ENCODE peak calls at places on chromosomes 7 and 10, in seven cellular contexts. H is IMR-90, T is neuronal stem cell, V is trophoblast cell, L is H1, C is mesendoderm, P is H9. R is an unnamed sample. For H3K4me1, the result is how much of the 10 kb centered on the place peaks cover.

GRCh38 chr7:36781011-36781738 is 56.9 kb upstream of the AOAH start:
- DNase-seq in H (no peak), T (no peak), V (no peak), L (no peak), C (no peak), P (no peak), R (no peak)

GRCh38 chr7:145903658-145904057 is 212.9 kb upstream of the CNTNAP2 start:
- DNase-seq in H (no peak), T (no peak), V (no peak), L (no peak), C (no peak), P (no peak), R (no peak)

GRCh38 chr10:4543943-4544540 is 282.0 kb upstream of the AKR1E2 start:
- DNase-seq in H (no peak), T (no peak), V (no peak), L (no peak), C (no peak), P (no peak), R (no peak)

GRCh38 chr10:67539312-67539711 is 156.7 kb downstream of the CTNNA3 start:
- DNase-seq in H (peak), T (no peak), V (no peak), L (no peak), C (no peak), P (no peak), R (no peak)

GRCh38 chr7:101942603-101943210 is 125.3 kb downstream of the CUX1 start:
- DNase-seq in H (no peak), T (no peak), V (no peak), L (no peak), C (no peak), P (no peak), R (no peak)

GRCh38 chr10:71408436-71409225 is 11.9 kb downstream of the CDH23 start:
- DNase-seq in H (no peak), T (no peak), V (no peak), L (peak), C (no peak), P (no peak), R (no peak)

GRCh38 chr7:41695661-41696322 is 7.1 kb downstream of the INHBA start:
- DNase-seq in H (peak), T (no peak), V (no peak), L (no peak), C (no peak), P (no peak), R (no peak)

GRCh38 chr7:108568801-108569380 is 615 bp downstream of the THAP5 start:
- DNase-seq in H (no peak), T (no peak), V (no peak), L (no peak), C (no peak), P (no peak), R (peak)

GRCh38 chr10:11209810-11210141 is 192.1 kb downstream of the CELF2 start:
- DNase-seq in H (no peak), T (no peak), V (no peak), L (no peak), C (no peak), P (no peak), R (no peak)

GRCh38 chr7:14748461-14748860 is 154.1 kb downstream of the DGKB start:
- DNase-seq in H (peak), T (no peak), V (no peak), L (no peak), C (no peak), P (no peak), R (peak)

GRCh38 chr7:149662591-149663095 is 110.7 kb downstream of the ZNF467 start:
- DNase-seq in H (peak), T (peak), V (peak), L (peak), C (peak), P (peak), R (peak)

GRCh38 chr7:43647772-43648643 is 65.1 kb downstream of the STK17A start:
- DNase-seq in H (peak), T (no peak), V (no peak), L (no peak), C (peak), P (no peak), R (peak)

GRCh38 chr7:106915873-106916272 is 50.8 kb downstream of the PIK3CG start:
- DNase-seq in H (no peak), T (no peak), V (no peak), L (no peak), C (no peak), P (no peak), R (no peak)

GRCh38 chr10:110498087-110498981 is 627 bp downstream of the DUSP5 start:
- DNase-seq in H (peak), T (no peak), V (peak), L (peak), C (peak), P (peak), R (peak)

GRCh38 chr10:92238062-92238585 is 52.8 kb downstream of the CPEB3 start:
- DNase-seq in H (no peak), T (no peak), V (no peak), L (no peak), C (no peak), P (no peak), R (no peak)

GRCh38 chr7:142797342-142797798 is 26.6 kb downstream of the PRSS2 start:
- DNase-seq in H (no peak), T (no peak), V (no peak), L (no peak), C (peak), P (no peak), R (no peak)

GRCh38 chr7:130149575-130150139 is 55.5 kb downstream of the TMEM209 start:
- DNase-seq in H (no peak), T (no peak), V (no peak), L (peak), C (no peak), P (no peak), R (no peak)

GRCh38 chr10:132192991-132193670 is 6.4 kb downstream of the DPYSL4 start:
- DNase-seq in H (no peak), T (no peak), V (no peak), L (no peak), C (no peak), P (no peak), R (no peak)

GRCh38 chr7:32161708-32162107 is 91.5 kb upstream of the PDE1C start:
- DNase-seq in H (peak), T (no peak), V (no peak), L (no peak), C (peak), P (no peak), R (peak)

GRCh38 chr7:141355057-141355456 is 196.2 kb upstream of the AGK start:
- DNase-seq in H (no peak), T (no peak), V (no peak), L (no peak), C (no peak), P (no peak), R (no peak)

GRCh38 chr10:76037531-76037930 is 606.1 kb downstream of the LRMDA start:
- DNase-seq in H (no peak), T (no peak), V (peak), L (no peak), C (no peak), P (no peak), R (peak)
- H2BK5ac ChIP-seq in H (no peak), T (no peak), V (no peak), L (no peak), C (no peak), P (no peak), R (no peak)

GRCh38 chr10:48884337-48885045 is 55.1 kb downstream of the LRRC18 start:
- DNase-seq in H (no peak), T (no peak), V (no peak), L (peak), C (no peak), P (no peak), R (no peak)
- H3K23ac ChIP-seq in H (no peak), T (no peak), V (no peak), L (no peak), C (no peak), P (no peak), R (no peak)

DNA sequence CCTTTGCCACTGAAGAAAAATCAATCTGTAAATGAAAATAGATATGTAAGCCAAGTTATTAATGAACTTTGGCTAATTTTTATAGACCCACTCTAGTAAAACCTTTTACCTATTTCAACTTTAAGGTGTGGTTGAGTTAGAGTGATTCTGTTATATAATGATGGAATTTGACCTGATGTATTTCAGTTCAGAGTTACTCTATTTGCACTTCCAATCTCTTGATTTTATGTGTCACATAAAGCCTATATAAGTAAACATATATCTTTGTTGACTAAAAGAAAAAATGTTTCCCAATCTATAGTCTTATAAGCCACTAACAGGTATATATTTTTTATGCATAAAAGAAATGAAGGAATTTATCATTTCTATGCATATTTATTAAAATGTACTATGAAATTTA is 19.1 kb upstream of the TMEM229A start:
- DNase-seq in H (no peak), T (no peak), V (no peak), L (no peak), C (no peak), P (no peak), R (no peak)
- H3K4me1 ChIP-seq in H (under half), T (under half), V (under half), L (under half), C (under half), P (under half), R (under half)

DNA sequence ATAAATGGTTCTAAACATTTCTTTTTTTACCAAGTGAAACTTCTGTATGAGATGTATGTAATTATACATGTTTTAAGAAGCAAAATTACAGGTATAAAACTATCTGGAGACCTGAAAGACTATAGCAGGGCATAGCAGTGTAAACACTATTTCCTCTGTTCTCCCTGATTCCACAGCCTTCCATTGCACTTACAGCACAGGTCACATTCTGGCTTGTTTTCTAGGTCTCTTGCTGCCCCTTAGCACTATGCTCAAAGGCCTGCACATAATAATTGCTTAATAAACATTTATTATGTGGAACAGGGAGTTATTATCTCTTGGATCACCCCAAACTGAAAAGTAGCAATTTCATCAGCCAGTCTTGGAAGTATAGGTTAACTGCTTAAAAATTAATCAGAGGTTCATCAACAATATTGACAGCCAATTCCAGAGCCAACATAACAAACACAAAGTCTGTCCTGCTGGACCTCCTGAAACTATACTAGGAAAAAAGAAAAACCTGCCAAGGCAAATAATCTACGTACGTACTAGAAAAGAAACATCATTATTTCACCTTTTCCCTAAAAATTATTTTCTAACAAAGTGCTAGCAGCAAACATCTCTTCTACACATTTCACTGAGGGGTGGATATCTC is 43.2 kb downstream of the PANK1 start:
- DNase-seq in H (no peak), T (no peak), V (no peak), L (no peak), C (no peak), P (no peak), R (no peak)
- H2BK5ac ChIP-seq in H (no peak), T (no peak), V (no peak), L (no peak), C (no peak), P (no peak), R (no peak)

GRCh38 chr10:98435178-98435577 is 11.6 kb downstream of the HPS1 start:
- DNase-seq in H (no peak), T (no peak), V (no peak), L (no peak), C (no peak), P (no peak), R (no peak)
- H3K23ac ChIP-seq in H (no peak), T (no peak), V (no peak), L (no peak), C (no peak), P (no peak), R (no peak)

DNA sequence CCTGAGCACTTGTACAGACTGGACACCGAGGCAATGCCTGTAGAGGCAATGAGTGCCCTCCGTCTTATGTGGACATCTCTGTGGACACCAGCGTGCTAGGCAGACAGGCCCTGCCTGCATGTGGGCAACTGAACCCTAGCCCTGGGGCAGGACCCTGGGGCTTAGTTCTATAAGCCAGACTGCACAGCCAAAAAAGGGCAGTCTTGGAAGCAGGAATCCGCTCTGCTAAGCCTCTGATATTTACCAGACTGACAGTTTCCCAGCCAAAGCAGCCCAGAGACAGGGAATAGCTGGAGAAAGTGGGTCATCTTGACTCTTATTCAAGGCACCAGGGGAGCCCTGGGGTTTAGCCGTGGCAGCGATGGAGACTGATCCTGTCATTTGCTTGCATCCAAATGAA is 474.1 kb downstream of the RPS24 start:
- DNase-seq in H (no peak), T (no peak), V (no peak), L (no peak), C (no peak), P (no peak), R (no peak)
- H3K4me1 ChIP-seq in H (under half), T (under half), V (under half), L (under half), C (under half), P (under half), R (under half)

DNA sequence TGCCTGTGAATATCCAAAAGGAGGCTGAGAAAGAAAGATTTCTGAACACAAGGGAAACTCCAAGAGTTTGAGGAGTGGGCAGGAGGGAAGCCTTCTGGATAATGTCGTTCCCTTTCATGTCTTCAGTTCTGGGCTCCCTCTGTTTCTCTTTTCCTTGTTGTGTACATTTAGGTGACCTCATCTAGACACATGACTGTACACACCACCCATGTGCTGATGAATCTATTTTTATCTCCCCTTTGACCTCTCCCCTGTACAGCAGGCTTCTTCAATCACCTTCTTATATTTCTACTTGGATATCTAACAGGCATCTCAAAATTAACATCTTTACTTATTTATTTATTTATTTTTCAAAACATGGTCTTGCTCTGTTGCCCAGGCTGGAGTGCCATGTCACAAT is 363.1 kb downstream of the GATA3 start:
- DNase-seq in H (no peak), T (no peak), V (no peak), L (no peak), C (no peak), P (no peak), R (peak)
- H2BK5ac ChIP-seq in H (no peak), T (no peak), V (peak), L (no peak), C (no peak), P (no peak), R (no peak)

GRCh38 chr10:77977016-77977415 is 50.5 kb upstream of the DLG5 start:
- DNase-seq in H (no peak), T (no peak), V (no peak), L (no peak), C (peak), P (no peak), R (no peak)

GRCh38 chr10:77973276-77973675 is 46.7 kb upstream of the DLG5 start:
- DNase-seq in H (no peak), T (no peak), V (no peak), L (no peak), C (no peak), P (no peak), R (no peak)

GRCh38 chr10:77977975-77978759 is 51.1 kb downstream of the POLR3A start:
- DNase-seq in H (no peak), T (no peak), V (no peak), L (no peak), C (no peak), P (no peak), R (no peak)

GRCh38 chr10:77974396-77975074 is 48.0 kb upstream of the DLG5 start:
- DNase-seq in H (peak), T (peak), V (peak), L (peak), C (peak), P (peak), R (peak)

DNA sequence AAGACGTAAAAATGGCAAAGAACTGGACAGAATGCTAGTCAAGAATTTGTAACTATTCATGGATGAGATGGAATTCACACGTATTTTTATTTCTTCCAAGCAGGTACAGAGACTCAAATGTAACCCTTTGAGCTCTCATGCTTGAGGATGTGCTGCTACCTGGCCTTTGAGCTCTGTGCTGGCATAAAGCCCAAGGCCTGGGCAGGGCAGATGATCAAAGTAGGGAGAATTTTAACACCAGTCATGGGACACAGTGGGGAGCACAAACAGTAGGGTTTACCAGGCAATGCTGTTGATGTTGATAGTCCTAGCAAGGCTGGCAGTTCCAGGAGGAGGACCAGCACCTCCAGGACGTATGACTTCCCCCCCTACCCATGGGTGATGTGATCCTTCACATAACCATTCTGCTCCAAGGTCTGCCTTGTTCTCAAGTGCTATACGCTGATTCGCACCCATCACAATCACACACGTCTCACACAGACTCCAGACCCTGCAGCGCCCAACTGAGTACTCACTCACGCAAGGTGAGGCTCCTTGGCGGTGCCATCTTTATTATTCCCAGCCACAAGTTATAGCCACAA is 48.6 kb upstream of the DLG5 start:
- DNase-seq in H (no peak), T (no peak), V (no peak), L (no peak), C (no peak), P (no peak), R (no peak)
- H3K23ac ChIP-seq in H (no peak), T (no peak), V (no peak), L (no peak), C (no peak), P (no peak), R (no peak)

DNA sequence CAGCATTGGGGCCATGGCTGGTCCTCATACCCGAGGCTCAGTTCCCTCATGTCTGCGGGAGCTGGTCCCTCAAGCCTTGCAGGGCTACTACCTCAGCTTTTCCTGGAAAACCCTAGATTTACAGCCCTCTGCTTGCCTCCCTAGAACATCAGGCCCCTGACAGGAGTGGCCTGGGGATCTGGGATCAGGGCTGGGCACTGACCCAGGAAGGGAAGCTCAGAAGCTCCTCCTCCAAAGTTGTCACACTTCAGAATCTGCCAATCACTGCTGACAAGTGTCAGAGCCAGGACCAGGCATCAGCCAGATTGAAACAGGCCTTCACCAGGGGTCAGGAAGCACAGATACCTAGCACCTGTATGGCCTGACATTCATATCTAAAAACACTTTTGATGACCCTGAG is 115.2 kb downstream of the GRID1 start:
- DNase-seq in H (no peak), T (no peak), V (no peak), L (no peak), C (no peak), P (no peak), R (no peak)
- H3K4me1 ChIP-seq in H (under half), T (under half), V (under half), L (under half), C (under half), P (under half), R (under half)

DNA sequence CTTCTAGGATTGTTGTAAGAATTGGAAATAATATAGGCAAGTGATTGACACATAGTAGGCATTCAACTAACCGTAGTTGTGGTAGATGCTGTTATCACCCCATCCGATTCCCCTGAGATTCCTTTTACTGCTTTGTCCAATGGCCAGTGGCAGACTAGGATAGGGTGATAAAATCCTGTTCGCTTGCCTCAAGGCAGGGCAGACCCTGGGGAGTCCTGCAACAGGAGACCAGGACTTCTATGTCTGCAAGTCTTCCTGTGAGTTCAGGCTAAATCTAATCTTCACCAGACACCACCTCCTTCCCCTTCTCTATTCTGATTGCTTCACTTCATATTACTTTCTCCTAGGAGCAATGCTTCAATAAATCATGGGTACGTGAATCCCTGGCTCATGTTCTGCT is 42.8 kb upstream of the CREB5 start:
- DNase-seq in H (no peak), T (no peak), V (no peak), L (no peak), C (peak), P (no peak), R (no peak)
- H2BK5ac ChIP-seq in H (no peak), T (no peak), V (no peak), L (no peak), C (no peak), P (no peak), R (no peak)

R was measured in mesenchymal stem cell.